ENCODE peak calls at places on chromosomes 16 and 17, in five cellular contexts. One of them, this sample, is unnamed.

GRCh38 chr17:42999003-42999525 is 845 bp downstream of the RPL27 start:
- DNase-seq in lung: no peak
- DNase-seq in foreskin keratinocyte: no peak
- DNase-seq in SJSA1: no peak
- DNase-seq in IMR-90: no peak
- DNase-seq in this sample: no peak

GRCh38 chr17:75277664-75278071 is 6.6 kb upstream of the MIF4GD start:
- DNase-seq in lung: no peak
- DNase-seq in foreskin keratinocyte: no peak
- DNase-seq in IMR-90: peak; percentile 32
- DNase-seq in SJSA1: no peak
- DNase-seq in this sample: no peak

GRCh38 chr16:1036121-1036520 is 36.4 kb upstream of the SSTR5 start:
- DNase-seq in IMR-90: no peak
- DNase-seq in foreskin keratinocyte: no peak
- DNase-seq in SJSA1: no peak
- DNase-seq in lung: no peak
- DNase-seq in this sample: no peak

GRCh38 chr16:73060948-73061495 is 13.1 kb upstream of the ZFHX3 start:
- DNase-seq in SJSA1: no peak
- DNase-seq in foreskin keratinocyte: no peak
- DNase-seq in IMR-90: no peak
- DNase-seq in lung: no peak
- DNase-seq in this sample: no peak

GRCh38 chr17:61235821-61236197 is 163.8 kb upstream of the TBX2 start:
- DNase-seq in SJSA1: peak; percentile 62
- DNase-seq in lung: no peak
- DNase-seq in IMR-90: peak; percentile 84
- DNase-seq in foreskin keratinocyte: no peak
- DNase-seq in this sample: no peak

GRCh38 chr17:14311186-14311705 is 10.4 kb downstream of the HS3ST3B1 start:
- DNase-seq in lung: no peak
- DNase-seq in SJSA1: no peak
- DNase-seq in IMR-90: no peak
- DNase-seq in foreskin keratinocyte: no peak
- DNase-seq in this sample: no peak

GRCh38 chr16:12265168-12265567 is 288.6 kb downstream of the SNX29 start:
- DNase-seq in IMR-90: no peak
- DNase-seq in SJSA1: no peak
- DNase-seq in lung: no peak
- DNase-seq in foreskin keratinocyte: no peak
- DNase-seq in this sample: no peak

GRCh38 chr16:4182581-4183257 is 59.2 kb downstream of the SRL start:
- DNase-seq in SJSA1: no peak
- DNase-seq in IMR-90: no peak
- DNase-seq in lung: no peak
- DNase-seq in foreskin keratinocyte: no peak
- DNase-seq in this sample: no peak

GRCh38 chr16:2365895-2366294 is 25.4 kb upstream of the ABCA3 start:
- DNase-seq in IMR-90: peak; percentile 70
- DNase-seq in lung: no peak
- DNase-seq in foreskin keratinocyte: no peak
- DNase-seq in SJSA1: no peak
- DNase-seq in this sample: no peak

GRCh38 chr17:15343749-15344148 is 2.4 kb upstream of the TEKT3 start:
- DNase-seq in foreskin keratinocyte: no peak
- DNase-seq in SJSA1: no peak
- DNase-seq in IMR-90: peak; percentile 75
- DNase-seq in lung: no peak
- DNase-seq in this sample: no peak

GRCh38 chr16:24538756-24539294 is 541 bp upstream of the RBBP6 start:
- DNase-seq in IMR-90: no peak
- DNase-seq in SJSA1: no peak
- DNase-seq in lung: no peak
- DNase-seq in foreskin keratinocyte: no peak
- DNase-seq in this sample: peak; percentile 75

GRCh38 chr16:83899272-83899897 is 470 bp downstream of the MLYCD start:
- DNase-seq in IMR-90: peak; percentile 66
- DNase-seq in lung: peak; percentile 32
- DNase-seq in SJSA1: peak; percentile 53
- DNase-seq in foreskin keratinocyte: no peak
- DNase-seq in this sample: peak; percentile 62

GRCh38 chr16:20181386-20181785 is 107.7 kb upstream of the GPR139 start:
- DNase-seq in lung: no peak
- DNase-seq in foreskin keratinocyte: no peak
- DNase-seq in SJSA1: no peak
- DNase-seq in IMR-90: no peak
- DNase-seq in this sample: no peak

GRCh38 chr16:9259914-9260608 is 168.6 kb downstream of the HAPSTR1 start:
- DNase-seq in lung: no peak
- DNase-seq in IMR-90: no peak
- DNase-seq in SJSA1: no peak
- DNase-seq in foreskin keratinocyte: no peak
- DNase-seq in this sample: peak; percentile 53

GRCh38 chr16:11737678-11738077 is 5.0 kb downstream of the TXNDC11 start:
- DNase-seq in lung: no peak
- DNase-seq in foreskin keratinocyte: no peak
- DNase-seq in SJSA1: no peak
- DNase-seq in IMR-90: no peak
- DNase-seq in this sample: no peak

GRCh38 chr17:33091271-33091670 is 99.6 kb downstream of the SPACA3 start:
- DNase-seq in foreskin keratinocyte: peak; percentile 86
- DNase-seq in SJSA1: no peak
- DNase-seq in lung: no peak
- DNase-seq in IMR-90: no peak
- DNase-seq in this sample: no peak

GRCh38 chr17:40550608-40551007 is 14.7 kb downstream of the CCR7 start:
- DNase-seq in IMR-90: peak; percentile 74
- DNase-seq in SJSA1: peak; percentile 47
- DNase-seq in foreskin keratinocyte: no peak
- DNase-seq in lung: peak; percentile 29
- DNase-seq in this sample: peak; percentile 38

GRCh38 chr17:40547785-40548478 is 17.3 kb downstream of the CCR7 start:
- DNase-seq in IMR-90: no peak
- DNase-seq in lung: peak; percentile 28
- DNase-seq in SJSA1: no peak
- DNase-seq in foreskin keratinocyte: no peak
- DNase-seq in this sample: no peak

GRCh38 chr17:40547079-40547784 is 18.0 kb downstream of the CCR7 start:
- DNase-seq in lung: peak; percentile 35
- DNase-seq in foreskin keratinocyte: peak; percentile 94
- DNase-seq in IMR-90: no peak
- DNase-seq in SJSA1: peak; percentile 50
- DNase-seq in this sample: peak; percentile 10

GRCh38 chr17:40548491-40548981 is 16.7 kb downstream of the CCR7 start:
- DNase-seq in SJSA1: peak; percentile 28
- DNase-seq in IMR-90: no peak
- DNase-seq in lung: peak; percentile 23
- DNase-seq in foreskin keratinocyte: no peak
- DNase-seq in this sample: no peak

GRCh38 chr17:40548982-40549680 is 16.1 kb downstream of the CCR7 start:
- DNase-seq in lung: peak; percentile 77
- DNase-seq in foreskin keratinocyte: no peak
- DNase-seq in SJSA1: peak; percentile 49
- DNase-seq in IMR-90: peak; percentile 98
- DNase-seq in this sample: peak; percentile 16
- H3K4me1 ChIP-seq in lung: no peaks in the 10 kb centered on the region
- H3K4me1 ChIP-seq in foreskin keratinocyte: peaks cover 17% of the 10 kb centered on the region
- H3K4me1 ChIP-seq in SJSA1: peaks cover 65% of the 10 kb centered on the region
- H3K4me1 ChIP-seq in IMR-90: peaks cover 54% of the 10 kb centered on the region
- H3K4me1 ChIP-seq in this sample: peaks cover 25% of the 10 kb centered on the region

GRCh38 chr17:44807093-44807816 is 22.8 kb downstream of the GJC1 start:
- DNase-seq in lung: no peak
- DNase-seq in SJSA1: no peak
- DNase-seq in foreskin keratinocyte: no peak
- DNase-seq in IMR-90: no peak
- DNase-seq in this sample: no peak

GRCh38 chr17:44807817-44808155 is 22.3 kb downstream of the GJC1 start:
- DNase-seq in SJSA1: no peak
- DNase-seq in lung: no peak
- DNase-seq in foreskin keratinocyte: no peak
- DNase-seq in IMR-90: no peak
- DNase-seq in this sample: no peak

GRCh38 chr17:44801880-44802279 is 28.2 kb downstream of the GJC1 start:
- DNase-seq in foreskin keratinocyte: no peak
- DNase-seq in lung: no peak
- DNase-seq in SJSA1: no peak
- DNase-seq in IMR-90: no peak
- DNase-seq in this sample: no peak

GRCh38 chr17:44808156-44808555 is 21.9 kb downstream of the GJC1 start:
- DNase-seq in SJSA1: no peak
- DNase-seq in foreskin keratinocyte: no peak
- DNase-seq in IMR-90: no peak
- DNase-seq in lung: no peak
- DNase-seq in this sample: no peak

DNA sequence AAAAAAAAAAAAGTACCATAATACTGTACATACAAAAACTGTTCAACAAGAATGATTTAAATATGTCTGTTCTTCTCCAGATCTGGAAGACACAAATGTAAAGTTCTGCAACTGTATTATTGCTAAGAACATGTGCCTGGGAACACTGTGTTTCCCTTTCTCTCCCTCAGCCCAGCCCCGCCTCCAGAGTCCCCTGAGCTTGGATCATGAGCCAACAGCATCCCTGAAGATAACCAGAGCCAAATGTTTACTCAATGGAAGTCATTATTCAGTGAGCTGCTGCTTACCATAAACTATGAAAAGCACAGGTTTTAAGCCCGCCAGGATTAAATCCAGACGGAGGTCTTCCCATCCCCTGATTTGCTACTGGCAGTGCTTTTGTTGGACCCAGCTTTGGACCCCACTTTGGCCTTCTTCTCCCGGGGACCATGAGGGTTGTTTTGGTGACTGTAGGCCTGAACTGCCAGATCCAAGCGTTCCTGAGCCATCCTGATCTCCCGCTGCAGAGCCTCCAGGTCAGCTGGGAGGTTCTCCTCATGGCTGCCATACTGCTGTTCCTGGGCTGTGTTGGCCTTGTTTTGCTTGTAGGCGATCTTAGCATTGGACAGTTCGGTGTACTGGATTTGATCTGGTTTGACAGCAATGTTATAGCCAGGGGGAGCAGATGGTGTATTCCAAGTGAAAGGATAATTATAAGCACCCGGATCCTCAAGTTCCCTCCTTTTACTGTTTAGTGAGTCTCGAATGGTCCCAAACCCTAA is 25.6 kb downstream of the GJC1 start:
- DNase-seq in foreskin keratinocyte: no peak
- DNase-seq in lung: no peak
- DNase-seq in SJSA1: peak; percentile 34
- DNase-seq in IMR-90: no peak
- DNase-seq in this sample: no peak
- H3K4me1 ChIP-seq in foreskin keratinocyte: no peaks in the 10 kb centered on the region
- H3K4me1 ChIP-seq in lung: peaks cover 10% of the 10 kb centered on the region
- H3K4me1 ChIP-seq in SJSA1: no peaks in the 10 kb centered on the region
- H3K4me1 ChIP-seq in IMR-90: peaks cover 5% of the 10 kb centered on the region
- H3K4me1 ChIP-seq in this sample: no peaks in the 10 kb centered on the region

DNA sequence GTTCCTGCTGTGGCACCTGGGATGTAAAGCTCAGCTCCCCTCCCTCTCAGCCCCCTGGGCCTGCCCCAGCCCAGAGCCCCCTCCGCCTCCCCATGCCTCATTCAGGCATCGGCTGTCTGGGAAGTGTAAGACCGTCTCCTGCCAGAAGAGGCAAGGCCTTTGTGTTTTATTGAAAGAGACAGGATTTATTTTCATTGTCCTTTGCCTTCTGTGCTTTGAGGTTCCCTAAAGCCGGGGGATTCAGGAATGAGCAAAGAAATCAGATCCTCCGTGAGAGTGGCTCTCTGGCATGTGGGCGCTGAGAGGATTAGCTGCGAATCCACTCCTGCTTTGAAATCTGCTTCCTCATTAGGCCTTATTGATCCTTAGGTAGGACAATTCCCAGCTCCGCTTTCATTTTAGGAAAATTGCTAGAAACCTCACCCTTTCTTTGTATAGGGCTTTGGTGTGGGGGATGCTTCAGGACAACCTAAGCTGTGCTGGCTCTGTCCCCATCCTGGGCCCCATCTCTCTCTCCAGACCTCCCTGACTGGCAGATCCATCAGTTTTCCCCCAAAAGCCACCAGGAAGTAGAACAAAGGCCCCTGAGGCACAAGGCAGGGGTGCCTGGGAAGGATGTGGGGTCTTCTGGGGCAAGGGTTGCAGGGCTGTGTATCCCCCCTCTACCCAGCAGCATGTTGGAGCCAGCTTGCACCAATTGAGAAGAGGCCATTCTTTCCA is 211.4 kb upstream of the TNRC6C start:
- DNase-seq in IMR-90: no peak
- DNase-seq in lung: no peak
- DNase-seq in foreskin keratinocyte: no peak
- DNase-seq in SJSA1: no peak
- DNase-seq in this sample: no peak
- H3K4me1 ChIP-seq in IMR-90: no peaks in the 10 kb centered on the region
- H3K4me1 ChIP-seq in lung: no peaks in the 10 kb centered on the region
- H3K4me1 ChIP-seq in foreskin keratinocyte: no peaks in the 10 kb centered on the region
- H3K4me1 ChIP-seq in SJSA1: no peaks in the 10 kb centered on the region
- H3K4me1 ChIP-seq in this sample: no peaks in the 10 kb centered on the region

DNA sequence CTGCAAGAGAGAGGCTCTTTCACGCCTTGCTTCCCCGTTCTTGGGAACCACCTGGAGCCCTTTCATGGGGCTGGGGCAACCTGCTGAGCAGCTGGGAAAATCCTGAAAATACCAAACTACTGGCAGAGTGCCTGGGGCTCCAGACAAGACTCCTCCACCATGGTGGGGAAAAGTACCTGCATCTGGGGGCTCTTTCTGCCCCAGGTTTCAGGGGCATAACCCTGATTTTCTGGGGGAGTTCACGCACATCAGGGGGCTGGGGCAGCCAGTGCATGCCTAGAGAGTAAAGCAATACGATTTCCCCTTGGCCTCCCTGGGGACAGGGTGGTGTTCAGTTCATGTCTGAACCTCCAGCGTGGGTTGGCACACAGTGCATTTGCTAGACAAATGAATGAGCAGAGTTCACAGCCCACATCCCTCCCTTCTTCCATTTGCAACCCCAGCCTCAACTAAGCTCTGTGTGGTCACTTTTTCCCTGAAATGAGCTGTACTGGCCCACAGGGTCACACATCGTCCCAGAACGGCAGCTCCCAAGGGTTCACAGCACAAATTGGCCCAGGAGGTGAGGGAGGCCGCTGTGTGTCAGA is 5.2 kb upstream of the CDC42EP4 start:
- DNase-seq in lung: no peak
- DNase-seq in IMR-90: no peak
- DNase-seq in SJSA1: no peak
- DNase-seq in foreskin keratinocyte: no peak
- DNase-seq in this sample: no peak
- H3K4me1 ChIP-seq in lung: no peaks in the 10 kb centered on the region
- H3K4me1 ChIP-seq in IMR-90: peaks cover 9% of the 10 kb centered on the region
- H3K4me1 ChIP-seq in SJSA1: peaks cover 17% of the 10 kb centered on the region
- H3K4me1 ChIP-seq in foreskin keratinocyte: peaks cover 11% of the 10 kb centered on the region
- H3K4me1 ChIP-seq in this sample: peaks cover 22% of the 10 kb centered on the region

This sample was measured in body of pancreas.